ENCODE peak calls at places on chromosomes 7 and 10, in four cellular contexts. R is K562, C is HCT116, O is H1. F is an unnamed sample.

GRCh38 chr10:119957451-119957850 is 64.9 kb downstream of the SEC23IP start:
- DNase-seq in R (no peak), C (no peak), O (no peak), F (no peak)

GRCh38 chr10:27479016-27479415 is 25.1 kb upstream of the RAB18 start:
- DNase-seq in R (no peak), C (no peak), O (no peak), F (no peak)

GRCh38 chr7:131578602-131579001 is 22.2 kb upstream of the PODXL start:
- DNase-seq in R (no peak), C (no peak), O (no peak), F (no peak)

GRCh38 chr10:93392111-93392510 is 90.0 kb downstream of the MYOF start:
- DNase-seq in R (no peak), C (no peak), O (no peak), F (no peak)

GRCh38 chr10:111034598-111035310 is 42.1 kb upstream of the ADRA2A start:
- DNase-seq in R (no peak), C (no peak), O (no peak), F (no peak)

GRCh38 chr7:45092100-45092930 is 3.5 kb upstream of the NACAD start:
- DNase-seq in R (peak), C (no peak), O (no peak), F (no peak)

GRCh38 chr7:123570390-123571182 is 13.0 kb upstream of the NDUFA5 start:
- DNase-seq in R (no peak), C (no peak), O (no peak), F (no peak)

GRCh38 chr10:43409385-43410109 is 561 bp upstream of the HNRNPF start:
- DNase-seq in R (no peak), C (no peak), O (no peak), F (no peak)

GRCh38 chr10:11403116-11403515 is 208.3 kb downstream of the USP6NL start:
- DNase-seq in R (no peak), C (no peak), O (no peak), F (no peak)

GRCh38 chr7:157807510-157807909 is 470.7 kb downstream of the DNAJB6 start:
- DNase-seq in R (no peak), C (peak), O (peak), F (peak)

GRCh38 chr10:71648595-71649320 is 70.8 kb downstream of the C10orf105 start:
- DNase-seq in R (peak), C (no peak), O (no peak), F (no peak)

GRCh38 chr10:56317603-56318002 is 43.5 kb downstream of the ZWINT start:
- DNase-seq in R (no peak), C (no peak), O (no peak), F (no peak)

GRCh38 chr10:14162626-14163344 is 167.9 kb downstream of the FRMD4A start:
- DNase-seq in R (no peak), C (no peak), O (no peak), F (no peak)

GRCh38 chr10:57716884-57717283 is 550.8 kb downstream of the IPMK start:
- DNase-seq in R (no peak), C (no peak), O (no peak), F (no peak)

DNA sequence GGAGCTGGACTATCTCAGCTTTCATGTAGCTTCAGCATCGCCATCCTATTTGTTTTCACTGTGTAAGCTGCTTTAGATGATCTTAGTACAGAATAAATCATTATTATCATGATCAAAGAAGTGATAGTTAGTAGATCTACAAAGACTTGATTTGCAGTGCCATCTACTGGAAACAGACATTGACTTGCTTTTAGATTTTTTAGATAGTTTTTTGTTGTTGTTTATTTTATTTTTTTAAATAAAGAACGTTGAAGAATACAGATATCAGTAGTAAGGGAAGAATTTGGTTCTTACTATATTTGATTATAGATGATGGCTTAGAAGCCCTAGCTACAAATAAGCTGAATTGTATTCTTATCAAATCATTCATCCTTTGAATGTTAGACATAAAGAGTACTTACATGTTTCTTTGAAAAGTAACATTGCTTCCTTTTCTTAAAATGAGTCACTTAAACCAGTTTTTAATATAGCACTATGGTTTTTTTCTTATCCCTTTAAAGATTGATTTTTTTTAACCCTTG is 6.3 kb upstream of the SFMBT2 start:
- DNase-seq in R (no peak), C (peak), O (no peak), F (no peak)
- TF ChIP-seq YY1 in R (no peak), C (no peak), O (no peak), F (no peak)

GRCh38 chr10:13162013-13162364 is 631 bp downstream of the MCM10 start:
- DNase-seq in R (peak), C (no peak), O (no peak), F (no peak)

GRCh38 chr10:13160934-13161266 is 458 bp upstream of the MCM10 start:
- DNase-seq in R (no peak), C (no peak), O (no peak), F (no peak)

GRCh38 chr10:13161267-13162012 is at the start of gene MCM10:
- DNase-seq in R (peak), C (peak), O (peak), F (peak)

GRCh38 chr10:13163859-13164258 is 2.5 kb downstream of the MCM10 start:
- DNase-seq in R (no peak), C (no peak), O (no peak), F (no peak)

DNA sequence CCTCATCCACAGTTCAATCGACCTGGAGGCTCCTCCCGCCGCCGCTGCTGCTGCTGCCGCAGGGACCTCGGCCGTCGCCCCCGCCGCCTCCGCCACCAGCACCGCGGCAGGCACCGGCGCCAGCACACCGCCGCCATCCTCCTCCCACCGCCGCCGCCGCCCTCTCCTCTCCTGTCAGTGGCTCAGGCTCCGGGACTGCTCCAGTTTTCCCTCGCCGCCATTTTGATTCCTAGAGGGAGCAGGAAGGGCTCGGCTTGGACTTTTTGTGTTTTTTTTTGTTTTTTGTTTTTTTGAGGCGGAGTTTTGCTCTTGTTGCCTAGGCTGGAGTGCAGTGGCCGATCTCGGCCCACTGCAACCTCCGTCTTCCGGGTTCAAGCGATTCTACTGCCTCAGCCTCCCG is 3.0 kb upstream of the MCM10 start:
- DNase-seq in R (no peak), C (no peak), O (no peak), F (no peak)
- H3K4me3 ChIP-seq in R (no peak), C (no peak), O (no peak), F (no peak)

GRCh38 chr7:75038508-75038907 is 35.1 kb downstream of the RCC1L start:
- DNase-seq in R (no peak), C (no peak), O (no peak), F (no peak)

GRCh38 chr7:75028299-75028698 is 45.3 kb downstream of the RCC1L start:
- DNase-seq in R (no peak), C (no peak), O (no peak), F (no peak)

GRCh38 chr7:75039166-75039565 is 34.4 kb downstream of the RCC1L start:
- DNase-seq in R (no peak), C (no peak), O (no peak), F (no peak)

GRCh38 chr7:75033064-75033463 is 40.5 kb downstream of the RCC1L start:
- DNase-seq in R (peak), C (no peak), O (peak), F (peak)

GRCh38 chr7:75033826-75034225 is 39.8 kb downstream of the RCC1L start:
- DNase-seq in R (no peak), C (no peak), O (no peak), F (no peak)
- TF ChIP-seq YY1 in R (no peak), C (no peak), O (no peak), F (no peak)

GRCh38 chr7:96415293-96415940 is 93.5 kb upstream of the SLC25A13 start:
- DNase-seq in R (no peak), C (no peak), O (no peak), F (no peak)
- H3K4me3 ChIP-seq in R (no peak), C (no peak), O (no peak), F (no peak)

DNA sequence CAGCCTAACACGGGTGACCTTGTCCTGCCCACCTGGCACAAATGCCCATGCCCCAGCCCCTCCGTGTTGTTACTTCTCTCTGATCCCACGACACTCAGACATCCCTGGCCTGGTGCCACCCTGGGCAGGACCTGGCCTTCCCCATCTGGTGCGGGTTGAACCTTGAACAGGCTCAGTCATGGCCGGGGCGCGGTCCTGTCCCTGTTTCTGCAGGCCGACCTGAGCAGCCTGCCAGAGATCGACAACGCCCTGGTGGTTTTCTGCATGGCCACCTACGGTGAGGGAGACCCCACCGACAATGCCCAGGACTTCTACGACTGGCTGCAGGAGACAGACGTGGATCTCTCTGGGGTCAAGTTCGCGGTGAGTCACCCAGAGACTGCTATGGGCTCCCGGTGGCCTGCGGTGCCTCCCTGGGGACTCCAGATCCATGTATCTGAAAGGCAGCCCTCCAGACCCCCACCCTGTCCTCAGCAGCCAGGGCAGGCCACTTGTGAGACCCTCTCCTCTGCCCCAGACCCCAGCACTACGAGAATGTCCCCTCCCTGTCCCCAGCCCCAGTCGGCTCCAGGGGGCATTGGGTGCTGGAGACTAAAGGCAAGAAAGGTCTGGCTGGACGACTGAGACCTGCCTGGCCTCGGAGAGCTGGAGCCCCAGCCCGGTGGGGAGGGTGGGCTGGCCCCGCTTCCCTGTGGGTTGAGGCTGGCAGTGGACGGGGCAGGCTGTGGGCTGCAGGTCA is 14.1 kb downstream of the TMEM120A start:
- DNase-seq in R (no peak), C (no peak), O (no peak), F (no peak)
- TF ChIP-seq YY1 in R (no peak), C (no peak), O (no peak), F (no peak)

F was measured in NT2/D1.